ENCODE peak calls at places on chromosomes 6 and 20, in ten cellular contexts. P is heart left ventricle; B is non-pigmented ciliary epithelial cell; D is left ventricle myocardium inferior; J is epithelial cell of prostate; G is activated CD4-positive, CD25-positive, alpha-beta regulatory T cell; M is cardiac fibroblast; Q is kidney; H is Peyer's patch; A is EH. T is an unnamed sample.

GRCh38 chr6:127907960-127908640 is 7.2 kb upstream of the THEMIS start:
- DNase-seq in P (no peak), B (no peak), D (no peak), J (no peak), G (no peak), M (no peak), Q (no peak), H (no peak), A (no peak), T (no peak)

GRCh38 chr6:76876922-76877553 is 586.3 kb downstream of the HTR1B start:
- DNase-seq in P (peak; percentile 19), B (no peak), D (no peak), J (peak; percentile 31), G (no peak), M (peak; percentile 78), Q (no peak), H (no peak), A (peak; percentile 3), T (no peak)

GRCh38 chr6:126926926-126927325 is 191.5 kb upstream of the RSPO3 start:
- DNase-seq in P (no peak), B (no peak), D (no peak), J (no peak), G (no peak), M (no peak), Q (no peak), H (no peak), A (no peak), T (no peak)

GRCh38 chr20:48149887-48150286 is 364.6 kb upstream of the SULF2 start:
- DNase-seq in P (no peak), B (no peak), D (no peak), J (no peak), G (no peak), M (no peak), Q (no peak), H (no peak), A (no peak), T (no peak)

GRCh38 chr20:59850018-59850641 is 83.3 kb downstream of the SYCP2 start:
- DNase-seq in P (no peak), B (no peak), D (no peak), J (no peak), G (no peak), M (peak; percentile 63), Q (no peak), H (no peak), A (peak; percentile 45), T (no peak)

GRCh38 chr20:42530855-42531674 is 658.6 kb downstream of the PTPRT start:
- DNase-seq in P (no peak), B (no peak), D (no peak), J (no peak), G (no peak), M (peak; percentile 6), Q (no peak), H (no peak), A (no peak), T (no peak)

GRCh38 chr20:49562341-49563014 is 5.5 kb downstream of the PTGIS start:
- DNase-seq in P (peak; percentile 86), B (no peak), D (peak; percentile 80), J (no peak), G (no peak), M (peak; percentile 89), Q (peak; percentile 91), H (no peak), A (peak; percentile 90), T (peak; percentile 94)

GRCh38 chr20:8043687-8044278 is 24.2 kb upstream of the TMX4 start:
- DNase-seq in P (peak; percentile 30), B (no peak), D (no peak), J (no peak), G (no peak), M (peak; percentile 76), Q (no peak), H (no peak), A (peak; percentile 62), T (no peak)

GRCh38 chr6:149235130-149235561 is 82.4 kb upstream of the TAB2 start:
- DNase-seq in P (peak; percentile 40), B (peak; percentile 90), D (no peak), J (peak; percentile 31), G (no peak), M (peak; percentile 94), Q (no peak), H (no peak), A (peak; percentile 88), T (no peak)

GRCh38 chr6:127458817-127459216 is 372 bp downstream of the KIAA0408 start:
- DNase-seq in P (no peak), B (no peak), D (no peak), J (no peak), G (no peak), M (peak; percentile 79), Q (no peak), H (no peak), A (peak; percentile 27), T (peak; percentile 42)

GRCh38 chr20:57384486-57384885 is 6.7 kb upstream of the RBM38 start:
- DNase-seq in P (no peak), B (no peak), D (no peak), J (no peak), G (no peak), M (no peak), Q (peak; percentile 38), H (peak; percentile 45), A (no peak), T (no peak)

GRCh38 chr6:131765081-131765852 is 42.6 kb upstream of the ENPP1 start:
- DNase-seq in P (no peak), B (peak; percentile 65), D (no peak), J (no peak), G (no peak), M (peak; percentile 66), Q (no peak), H (no peak), A (peak; percentile 92), T (no peak)

GRCh38 chr20:32872266-32872665 is 13.5 kb downstream of the EFCAB8 start:
- DNase-seq in P (no peak), B (no peak), D (no peak), J (no peak), G (no peak), M (no peak), Q (peak; percentile 37), H (peak; percentile 24), A (no peak), T (no peak)

GRCh38 chr6:36985384-36985962 is 523 bp downstream of the MTCH1 start:
- DNase-seq in P (no peak), B (no peak), D (no peak), J (no peak), G (no peak), M (no peak), Q (no peak), H (no peak), A (no peak), T (no peak)

GRCh38 chr6:6925391-6926164 is 182.2 kb upstream of the RREB1 start:
- DNase-seq in P (no peak), B (peak; percentile 6), D (no peak), J (no peak), G (no peak), M (peak; percentile 15), Q (no peak), H (no peak), A (peak; percentile 17), T (no peak)

GRCh38 chr6:152474341-152474740 is 162.8 kb downstream of the SYNE1 start:
- DNase-seq in P (no peak), B (no peak), D (no peak), J (no peak), G (no peak), M (peak; percentile 33), Q (no peak), H (no peak), A (peak; percentile 49), T (no peak)

GRCh38 chr6:154487367-154488275 is 22.9 kb downstream of the CNKSR3 start:
- DNase-seq in P (no peak), B (no peak), D (no peak), J (no peak), G (no peak), M (no peak), Q (no peak), H (no peak), A (peak; percentile 12), T (no peak)

T was measured in uterus.